ENCODE peak calls at places on chromosomes 3 and 15, in five cellular contexts. D is activated effector memory CD4-positive, alpha-beta T cell treated with Interleukin-2 at 50 U/mL for 16 hours; Y is AG20443; I is T-helper 1 cell; S is NCI-H1436. X is an unnamed sample.
A peak's percentile ranks its signal among the peaks of the same experiment; 100 is the strongest.

GRCh38 chr3:72299321-72299802 is 514.4 kb upstream of the PROK2 start:
- DNase-seq in I (no peak), S (no peak), D (no peak), Y (peak; percentile 42), X (no peak)

GRCh38 chr15:45391746-45392711 is 13.7 kb upstream of the GATM start:
- DNase-seq in Y (no peak), I (no peak), D (no peak), S (no peak), X (no peak)

GRCh38 chr3:27681249-27681748 is 40.8 kb downstream of the EOMES start:
- DNase-seq in I (peak; percentile 29), S (peak; percentile 32), Y (peak; percentile 70), D (no peak), X (peak; percentile 51)

GRCh38 chr3:166663194-166663593 is 716.9 kb downstream of the ZBBX start:
- DNase-seq in S (no peak), D (no peak), Y (no peak), I (no peak), X (no peak)

GRCh38 chr3:11212301-11212613 is 58.0 kb downstream of the HRH1 start:
- DNase-seq in S (no peak), D (no peak), I (no peak), Y (peak; percentile 80), X (no peak)

GRCh38 chr3:52393959-52394670 is 50.8 kb downstream of the SEMA3G start:
- DNase-seq in D (no peak), Y (no peak), S (no peak), I (no peak), X (no peak)

GRCh38 chr3:195151866-195152526 is 119.0 kb downstream of the XXYLT1 start:
- DNase-seq in S (no peak), I (no peak), Y (peak; percentile 35), D (no peak), X (peak; percentile 48)

GRCh38 chr15:63348392-63348791 is 33.3 kb downstream of the CA12 start:
- DNase-seq in I (no peak), D (no peak), S (no peak), Y (peak; percentile 81), X (no peak)

GRCh38 chr15:67174864-67175573 is 79.4 kb downstream of the AAGAB start:
- DNase-seq in I (no peak), D (no peak), Y (no peak), S (no peak), X (no peak)

GRCh38 chr3:126972866-126973265 is 10.0 kb upstream of the PLXNA1 start:
- DNase-seq in I (no peak), S (no peak), D (no peak), Y (no peak), X (no peak)

GRCh38 chr3:9623148-9623547 is 26.2 kb upstream of the MTMR14 start:
- DNase-seq in Y (no peak), I (no peak), S (no peak), D (no peak), X (peak; percentile 32)

GRCh38 chr15:90751300-90751825 is 34.2 kb downstream of the BLM start:
- DNase-seq in D (no peak), S (no peak), I (no peak), Y (no peak), X (no peak)

GRCh38 chr3:184771748-184772147 is 40.2 kb upstream of the VPS8 start:
- DNase-seq in S (no peak), Y (no peak), D (no peak), I (no peak), X (no peak)

GRCh38 chr3:184085389-184085852 is 11.4 kb upstream of the HTR3E start:
- DNase-seq in S (peak; percentile 1), Y (no peak), D (no peak), I (no peak), X (no peak)

GRCh38 chr3:56970401-56971002 is 90.0 kb upstream of the SPATA12 start:
- DNase-seq in I (no peak), D (no peak), Y (no peak), S (no peak), X (no peak)

GRCh38 chr15:78306176-78306774 is 6.9 kb upstream of the SKIC8 start:
- DNase-seq in S (no peak), Y (peak; percentile 73), I (no peak), D (no peak), X (peak; percentile 73)

GRCh38 chr3:172101107-172101506 is 61.7 kb downstream of the FNDC3B start:
- DNase-seq in D (no peak), I (no peak), S (no peak), Y (no peak), X (no peak)

GRCh38 chr3:186614597-186615483 is 2.0 kb downstream of the AHSG start:
- DNase-seq in I (peak; percentile 67), S (peak; percentile 87), Y (peak; percentile 89), D (peak; percentile 62), X (peak; percentile 78)

GRCh38 chr15:84668221-84668982 is 10.4 kb upstream of the NMB start:
- DNase-seq in I (no peak), Y (no peak), D (no peak), S (no peak), X (no peak)

GRCh38 chr3:122003112-122003511 is 18.9 kb downstream of the ILDR1 start:
- DNase-seq in D (no peak), I (no peak), Y (no peak), S (no peak), X (no peak)

GRCh38 chr15:72342385-72342784 is 22.4 kb upstream of the CELF6 start:
- DNase-seq in S (peak; percentile 26), D (no peak), Y (no peak), I (peak; percentile 24), X (no peak)

GRCh38 chr3:52854013-52854412 is 19.2 kb upstream of the MUSTN1 start:
- DNase-seq in I (no peak), D (no peak), S (no peak), Y (no peak), X (no peak)

GRCh38 chr3:160400631-160401150 is 1.2 kb downstream of the SMC4 start:
- DNase-seq in I (no peak), S (no peak), Y (peak; percentile 26), D (no peak), X (peak; percentile 39)

GRCh38 chr3:179898024-179898423 is 138.7 kb downstream of the PEX5L start:
- DNase-seq in I (no peak), Y (no peak), D (no peak), S (peak; percentile 84), X (peak; percentile 79)

GRCh38 chr3:196419386-196419785 is 12.8 kb downstream of the UBXN7 start:
- DNase-seq in I (no peak), S (no peak), Y (no peak), D (no peak), X (no peak)

GRCh38 chr15:27670481-27670880 is 428.6 kb downstream of the OCA2 start:
- DNase-seq in Y (no peak), I (no peak), S (no peak), D (no peak), X (no peak)

GRCh38 chr15:67110400-67110799 is 45.0 kb downstream of the SMAD3 start:
- DNase-seq in D (no peak), S (no peak), I (no peak), Y (no peak), X (no peak)

GRCh38 chr15:85973584-85974347 is 105.9 kb upstream of the AGBL1 start:
- DNase-seq in D (no peak), S (no peak), Y (no peak), I (no peak), X (no peak)

GRCh38 chr15:36742696-36743095 is 163.3 kb downstream of the CDIN1 start:
- DNase-seq in Y (no peak), D (no peak), S (no peak), I (no peak), X (no peak)

GRCh38 chr3:182941719-182942118 is 38.6 kb downstream of the DCUN1D1 start:
- DNase-seq in I (no peak), D (no peak), S (no peak), Y (no peak), X (no peak)

X was measured in K562.